ENCODE peak calls at places on chromosomes 4 and X, in eight cellular contexts. E is HTR-8/SVneo; V is NCI-H187 treated with DMSO at 0.1 percent for 48 hours; Q is stimulated activated CD4-positive, alpha-beta T cell treated with anti-CD3 and anti-CD28 coated beads, Interleukin-12 subunit alpha, Interleukin-12 subunit beta, amount 100 ng/mL, for 4 hours; D is upper lobe of right lung; I is NAMALWA; O is RCC 7860; Z is head of caudate nucleus. W is an unnamed sample.

GRCh38 chrX:53308836-53309235 is 27.5 kb upstream of the IQSEC2 start:
- DNase-seq in O (no peak), Q (no peak), E (no peak), Z (no peak), D (no peak), V (no peak), I (no peak), W (no peak)

GRCh38 chrX:65745992-65746391 is 78.5 kb downstream of the MSN start:
- DNase-seq in O (no peak), V (no peak), Q (no peak), Z (no peak), I (no peak), E (no peak), D (no peak), W (no peak)

GRCh38 chrX:2334237-2334636 is 166.5 kb downstream of the DHRSX start:
- DNase-seq in Z (no peak), V (no peak), O (peak), Q (no peak), D (no peak), I (no peak), E (no peak), W (no peak)

GRCh38 chr4:124713213-124713592 is 671 bp upstream of the ANKRD50 start:
- DNase-seq in I (peak), Z (peak), E (peak), Q (no peak), V (no peak), D (peak), O (peak), W (no peak)

GRCh38 chr4:48538358-48538757 is 48.3 kb downstream of the ZAR1 start:
- DNase-seq in D (no peak), E (no peak), O (no peak), Z (no peak), V (no peak), I (no peak), Q (no peak), W (no peak)

GRCh38 chr4:6165766-6166165 is 34.6 kb downstream of the JAKMIP1 start:
- DNase-seq in D (no peak), Z (no peak), V (no peak), E (no peak), O (no peak), Q (no peak), I (no peak), W (no peak)

GRCh38 chrX:42290608-42291007 is 367.3 kb upstream of the CASK start:
- DNase-seq in D (no peak), I (peak), O (no peak), V (no peak), E (no peak), Q (no peak), Z (no peak), W (no peak)

GRCh38 chrX:20527458-20528099 is 260.9 kb upstream of the RPS6KA3 start:
- DNase-seq in E (peak), Q (no peak), Z (no peak), I (peak), V (peak), O (peak), D (no peak), W (no peak)

GRCh38 chr4:41307633-41308032 is 50.9 kb downstream of the UCHL1 start:
- DNase-seq in V (no peak), Z (no peak), Q (no peak), I (no peak), E (no peak), O (no peak), D (no peak), W (no peak)

GRCh38 chr4:98827661-98828060 is 101.3 kb downstream of the EIF4E start:
- DNase-seq in V (no peak), Z (no peak), I (no peak), O (no peak), D (no peak), E (no peak), Q (no peak), W (no peak)

GRCh38 chrX:124256209-124256608 is 76.3 kb upstream of the TEX13D start:
- DNase-seq in Z (no peak), I (no peak), Q (no peak), V (no peak), D (no peak), O (no peak), E (no peak), W (peak)

GRCh38 chr4:124936427-124936826 is 223.9 kb upstream of the ANKRD50 start:
- DNase-seq in I (no peak), Q (no peak), Z (no peak), E (no peak), V (no peak), O (no peak), D (no peak), W (peak)

GRCh38 chr4:65083076-65083475 is 587.2 kb downstream of the EPHA5 start:
- DNase-seq in V (no peak), D (no peak), E (no peak), I (no peak), Q (no peak), O (no peak), Z (no peak), W (no peak)

GRCh38 chr4:145879598-145879997 is 59.0 kb downstream of the ZNF827 start:
- DNase-seq in Q (no peak), Z (no peak), E (no peak), O (no peak), I (no peak), D (no peak), V (no peak), W (no peak)

GRCh38 chrX:1491851-1492349 is 39.2 kb upstream of the ASMTL start:
- DNase-seq in D (peak), I (peak), V (no peak), O (no peak), Z (no peak), E (peak), Q (no peak), W (no peak)

GRCh38 chr4:124753941-124754581 is 41.5 kb upstream of the ANKRD50 start:
- DNase-seq in Z (no peak), E (no peak), O (no peak), V (no peak), I (no peak), Q (no peak), D (peak), W (no peak)

GRCh38 chr4:150072906-150073714 is 5.1 kb upstream of the DCLK2 start:
- DNase-seq in D (no peak), Z (no peak), V (no peak), E (peak), I (no peak), Q (no peak), O (no peak), W (peak)

GRCh38 chr4:10879411-10880110 is 195.0 kb upstream of the CLNK start:
- DNase-seq in O (no peak), Q (no peak), D (no peak), E (no peak), V (no peak), I (no peak), Z (no peak), W (no peak)

GRCh38 chr4:151468715-151469696 is 60.0 kb downstream of the FHIP1A start:
- DNase-seq in Z (no peak), V (no peak), O (peak), Q (no peak), E (no peak), I (no peak), D (no peak), W (no peak)

GRCh38 chrX:19291086-19291485 is 52.6 kb upstream of the PDHA1 start:
- DNase-seq in O (no peak), Q (no peak), D (no peak), I (no peak), Z (no peak), V (no peak), E (no peak), W (no peak)

GRCh38 chr4:23333946-23334878 is 555.6 kb downstream of the PPARGC1A start:
- DNase-seq in O (peak), Q (peak), D (no peak), Z (peak), V (peak), E (peak), I (peak), W (peak)

GRCh38 chr4:119589165-119589564 is 39.4 kb downstream of the PDE5A start:
- DNase-seq in Z (no peak), I (no peak), E (no peak), Q (no peak), V (no peak), D (no peak), O (no peak), W (no peak)

GRCh38 chr4:7705602-7706001 is 234.1 kb downstream of the AFAP1 start:
- DNase-seq in Q (no peak), V (no peak), Z (no peak), D (no peak), O (no peak), I (no peak), E (no peak), W (no peak)

GRCh38 chrX:19535481-19535880 is 20.2 kb upstream of the MAP3K15 start:
- DNase-seq in Q (no peak), I (peak), Z (no peak), E (no peak), V (no peak), D (no peak), O (no peak), W (no peak)

GRCh38 chr4:151524610-151525009 is 115.6 kb downstream of the FHIP1A start:
- DNase-seq in V (peak), Z (no peak), I (no peak), E (no peak), D (no peak), Q (no peak), O (no peak), W (no peak)

GRCh38 chr4:66372706-66373105 is 702.4 kb upstream of the EPHA5 start:
- DNase-seq in Q (no peak), E (no peak), V (no peak), Z (no peak), D (no peak), O (no peak), I (no peak), W (no peak)

GRCh38 chr4:24753519-24753918 is 41.9 kb upstream of the SOD3 start:
- DNase-seq in O (peak), E (peak), V (no peak), Z (no peak), I (no peak), D (no peak), Q (no peak), W (no peak)

W was measured in GM04503.